ENCODE peak calls at places on chromosomes 5 and 9, in five cellular contexts. H is natural killer cell; W is CD8-positive, alpha-beta T cell; P is sciatic nerve; Y is left lung. M is an unnamed sample.

GRCh38 chr9:129270903-129271431 is 92.9 kb upstream of the IER5L start:
- ATAC-seq in H (peak), W (peak), P (peak), Y (peak), M (no peak)

GRCh38 chr9:75432386-75432785 is 344.1 kb downstream of the OSTF1 start:
- ATAC-seq in H (no peak), W (no peak), P (peak), Y (no peak), M (no peak)

GRCh38 chr5:132776932-132777208 is 169 bp downstream of the SEPTIN8 start:
- ATAC-seq in H (no peak), W (peak), P (no peak), Y (no peak), M (peak)

GRCh38 chr9:89154218-89154617 is 24.4 kb downstream of the SHC3 start:
- ATAC-seq in H (no peak), W (no peak), P (no peak), Y (no peak), M (no peak)

GRCh38 chr5:40141418-40141817 is 538.3 kb upstream of the PTGER4 start:
- ATAC-seq in H (no peak), W (no peak), P (no peak), Y (no peak), M (no peak)

GRCh38 chr9:98010450-98010849 is 27.3 kb downstream of the ANP32B start:
- ATAC-seq in H (peak), W (peak), P (peak), Y (peak), M (peak)

GRCh38 chr5:175328176-175328575 is 115.8 kb downstream of the DRD1 start:
- ATAC-seq in H (no peak), W (no peak), P (no peak), Y (no peak), M (no peak)

GRCh38 chr9:7130421-7130820 is 372.6 kb downstream of the KDM4C start:
- ATAC-seq in H (no peak), W (no peak), P (no peak), Y (no peak), M (no peak)

GRCh38 chr5:10706326-10706725 is 54.7 kb downstream of the DAP start:
- ATAC-seq in H (no peak), W (no peak), P (no peak), Y (no peak), M (no peak)

GRCh38 chr5:132012385-132013005 is 1.0 kb upstream of the ACSL6 start:
- ATAC-seq in H (no peak), W (no peak), P (no peak), Y (peak), M (no peak)

GRCh38 chr5:76763136-76763535 is 47.2 kb downstream of the F2R start:
- ATAC-seq in H (peak), W (peak), P (no peak), Y (no peak), M (no peak)

GRCh38 chr9:95342571-95342970 is 25.1 kb upstream of the FANCC start:
- ATAC-seq in H (no peak), W (no peak), P (peak), Y (no peak), M (no peak)

GRCh38 chr5:72472666-72473422 is 34.4 kb downstream of the ZNF366 start:
- ATAC-seq in H (no peak), W (no peak), P (peak), Y (peak), M (no peak)

GRCh38 chr5:176985516-176985915 is 21.1 kb downstream of the UIMC1 start:
- ATAC-seq in H (no peak), W (peak), P (no peak), Y (no peak), M (peak)